ENCODE peak calls at places on chromosomes 1 and 21, in six cellular contexts. L is endothelial cell, Y is renal cortical epithelial cell, G is Calu3, J is G401, V is nephron progenitor cell. B is an unnamed sample.

GRCh38 chr1:98565951-98566350 is 95.6 kb upstream of the SNX7 start:
- DNase-seq in L (no peak), Y (no peak), G (no peak), J (no peak), V (no peak), B (no peak)

GRCh38 chr1:244836135-244836521 is 670 bp downstream of the COX20 start:
- DNase-seq in L (peak), Y (peak), G (peak), J (peak), V (no peak), B (peak)

GRCh38 chr1:29292344-29292743 is 56.0 kb downstream of the PTPRU start:
- DNase-seq in L (no peak), Y (no peak), G (no peak), J (no peak), V (no peak), B (no peak)

GRCh38 chr1:176142973-176143372 is 64.1 kb downstream of the COP1 start:
- DNase-seq in L (no peak), Y (no peak), G (no peak), J (no peak), V (no peak), B (no peak)

GRCh38 chr21:31911138-31911907 is 38.5 kb downstream of the HUNK start:
- DNase-seq in L (no peak), Y (no peak), G (no peak), J (no peak), V (no peak), B (peak)

GRCh38 chr1:204213668-204214662 is at the start of gene GOLT1A:
- DNase-seq in L (peak), Y (peak), G (peak), J (peak), V (peak), B (peak)

GRCh38 chr1:154352581-154353459 is 27.5 kb downstream of the ATP8B2 start:
- DNase-seq in L (peak), Y (peak), G (peak), J (peak), V (peak), B (peak)

GRCh38 chr1:20031161-20031560 is 38.8 kb upstream of the PLA2G5 start:
- DNase-seq in L (no peak), Y (no peak), G (no peak), J (no peak), V (no peak), B (no peak)

GRCh38 chr1:182015360-182015759 is 46.2 kb downstream of the ZNF648 start:
- DNase-seq in L (no peak), Y (no peak), G (no peak), J (no peak), V (no peak), B (no peak)

GRCh38 chr1:180522204-180522497 is 19.8 kb upstream of the ACBD6 start:
- DNase-seq in L (no peak), Y (no peak), G (no peak), J (no peak), V (no peak), B (no peak)

GRCh38 chr1:39947265-39947664 is 7.7 kb upstream of the MFSD2A start:
- DNase-seq in L (no peak), Y (no peak), G (no peak), J (no peak), V (no peak), B (no peak)

B was measured in MG63.